ENCODE peak calls at places on chromosomes 12 and 14, in eight cellular contexts. X is foreskin fibroblast; L is nephron progenitor cell; H is left ventricle myocardium inferior; Q is stimulated activated CD4-positive, alpha-beta T cell treated with anti-CD3 and anti-CD28 coated beads, Interleukin-4, amount 100 ng/mL, for 4 hours; O is hypothalamus; N is aorta; B is Right ventricle myocardium superior. P is an unnamed sample.

GRCh38 chr12:82740129-82741000 is 53.7 kb downstream of the TMTC2 start:
- DNase-seq in H (no peak), B (no peak), L (no peak), N (no peak), O (no peak), Q (no peak), X (peak; percentile 72), P (peak; percentile 10)

GRCh38 chr14:100336618-100337530 is 13.7 kb downstream of the SLC25A47 start:
- DNase-seq in N (peak; percentile 46), Q (no peak), O (no peak), B (no peak), L (no peak), H (no peak), X (no peak), P (no peak)

GRCh38 chr14:91164676-91165075 is 50.8 kb downstream of the DGLUCY start:
- DNase-seq in L (no peak), O (no peak), Q (no peak), H (peak; percentile 53), N (no peak), X (no peak), B (peak; percentile 66), P (peak; percentile 45)

GRCh38 chr12:20549115-20549719 is 145.9 kb upstream of the SLCO1C1 start:
- DNase-seq in Q (no peak), X (peak; percentile 68), O (no peak), N (peak; percentile 49), L (peak; percentile 18), H (no peak), B (peak; percentile 26), P (no peak)

GRCh38 chr14:105646175-105646574 is 119.8 kb downstream of the TMEM121 start:
- DNase-seq in B (no peak), O (no peak), Q (no peak), X (no peak), L (no peak), N (peak; percentile 63), H (no peak), P (no peak)

GRCh38 chr14:23551266-23552028 is at the start of gene ZFHX2:
- DNase-seq in Q (peak; percentile 85), N (peak; percentile 93), X (peak; percentile 88), O (peak; percentile 48), B (peak; percentile 90), L (peak; percentile 88), H (peak; percentile 82), P (no peak)

GRCh38 chr12:109239179-109239578 is 69.9 kb downstream of the FOXN4 start:
- DNase-seq in X (no peak), B (no peak), H (no peak), L (no peak), O (no peak), N (no peak), Q (no peak), P (no peak)

GRCh38 chr12:96237465-96238077 is 43.4 kb downstream of the ELK3 start:
- DNase-seq in Q (peak; percentile 17), O (no peak), N (peak; percentile 87), H (peak; percentile 59), X (peak; percentile 94), B (peak; percentile 70), L (no peak), P (peak; percentile 50)

GRCh38 chr12:18277196-18277595 is 15.9 kb downstream of the PIK3C2G start:
- DNase-seq in N (no peak), O (no peak), B (no peak), H (no peak), X (no peak), Q (no peak), L (no peak), P (no peak)

GRCh38 chr12:109776624-109777023 is 56.6 kb downstream of the TRPV4 start:
- DNase-seq in H (no peak), X (no peak), O (no peak), L (no peak), N (no peak), B (peak; percentile 24), Q (no peak), P (no peak)

GRCh38 chr14:33404964-33405574 is 466.4 kb downstream of the NPAS3 start:
- DNase-seq in B (no peak), Q (no peak), H (no peak), L (no peak), O (no peak), X (no peak), N (no peak), P (no peak)

GRCh38 chr12:65822732-65823480 is 1.4 kb upstream of the HMGA2 start:
- DNase-seq in Q (no peak), O (no peak), H (no peak), L (peak; percentile 72), B (peak; percentile 41), X (peak; percentile 89), N (no peak), P (no peak)

GRCh38 chr12:132210223-132211055 is 66.2 kb downstream of the NOC4L start:
- DNase-seq in B (no peak), O (no peak), N (no peak), H (no peak), X (no peak), L (no peak), Q (no peak), P (no peak)

P was measured in epithelial cell of prostate.